ENCODE peak calls at places on chromosomes 7 and 10, in four cellular contexts. H is non-pigmented ciliary epithelial cell, U is MV-4-11, E is aorta. T is an unnamed sample.

GRCh38 chr7:144622751-144623150 is 213.1 kb downstream of the TPK1 start:
- DNase-seq in U (no peak), H (no peak), E (no peak), T (no peak)

GRCh38 chr10:124952123-124952522 is 10.2 kb downstream of the ZRANB1 start:
- DNase-seq in H (no peak), U (no peak), E (no peak), T (no peak)

GRCh38 chr10:128520191-128520815 is 394.1 kb upstream of the MKI67 start:
- DNase-seq in E (no peak), U (no peak), H (no peak), T (no peak)

GRCh38 chr7:124720195-124720594 is 45.4 kb downstream of the GPR37 start:
- DNase-seq in E (no peak), H (peak), U (no peak), T (no peak)

GRCh38 chr7:1639071-1639470 is 31.0 kb upstream of the ELFN1 start:
- DNase-seq in H (no peak), E (no peak), U (no peak), T (no peak)

GRCh38 chr7:152859781-152860191 is 100.2 kb downstream of the ACTR3B start:
- DNase-seq in H (no peak), E (no peak), U (no peak), T (no peak)

GRCh38 chr7:80204919-80205318 is 70.3 kb downstream of the GNAI1 start:
- DNase-seq in H (no peak), E (no peak), U (no peak), T (no peak)

GRCh38 chr7:43905954-43906326 is 456 bp downstream of the URGCP start:
- DNase-seq in U (no peak), H (no peak), E (no peak), T (peak)

GRCh38 chr7:115230882-115231508 is 309.1 kb downstream of the MDFIC start:
- DNase-seq in E (no peak), H (peak), U (peak), T (peak)

GRCh38 chr7:134029743-134030142 is 97.4 kb upstream of the LRGUK start:
- DNase-seq in H (no peak), E (no peak), U (no peak), T (no peak)

GRCh38 chr7:7183061-7183832 is 903 bp downstream of the C1GALT1 start:
- DNase-seq in U (no peak), H (no peak), E (peak), T (peak)

GRCh38 chr10:80356563-80356999 is at the start of the genes DYDC1 and DYDC2:
- DNase-seq in U (no peak), H (no peak), E (peak), T (no peak)

T was measured in Caki2.